ENCODE peak calls at places on chromosome 19, in six cellular contexts. O is caudate nucleus, B is uterus, J is neuronal stem cell, K is PC-9, L is suprapubic skin. V is an unnamed sample.

GRCh38 chr19:17526922-17527321 is 15.5 kb downstream of the PGLS start:
- DNase-seq in J (no peak), K (no peak), O (no peak), L (no peak), B (no peak), V (no peak)

GRCh38 chr19:8370176-8371010 is 6.4 kb downstream of the ANGPTL4 start:
- DNase-seq in B (no peak), J (no peak), L (no peak), K (no peak), O (no peak), V (no peak)

GRCh38 chr19:11693505-11694499 is 44.9 kb downstream of the ZNF823 start:
- DNase-seq in B (no peak), O (no peak), K (peak; percentile 86), L (no peak), J (no peak), V (no peak)

GRCh38 chr19:14459703-14460102 is 15.5 kb downstream of the PTGER1 start:
- DNase-seq in L (no peak), J (no peak), B (no peak), O (no peak), K (no peak), V (no peak)

GRCh38 chr19:17671906-17672305 is 16.2 kb downstream of the UNC13A start:
- DNase-seq in B (no peak), O (no peak), L (no peak), J (no peak), K (peak; percentile 52), V (no peak)

GRCh38 chr19:2543463-2544442 is 67.8 kb downstream of the GADD45B start:
- DNase-seq in B (peak; percentile 93), O (peak; percentile 76), L (peak; percentile 97), K (peak; percentile 91), J (peak; percentile 89), V (peak; percentile 79)

GRCh38 chr19:42277821-42278809 is 9.1 kb downstream of the CIC start:
- DNase-seq in L (peak; percentile 75), J (no peak), B (peak; percentile 41), K (no peak), O (no peak), V (no peak)

GRCh38 chr19:14580623-14581237 is 2.2 kb upstream of the CLEC17A start:
- DNase-seq in L (no peak), K (peak; percentile 6), J (no peak), O (no peak), B (no peak), V (no peak)

GRCh38 chr19:1424182-1424955 is 13.8 kb upstream of the RPS15 start:
- DNase-seq in B (no peak), K (no peak), J (no peak), L (no peak), O (no peak), V (no peak)

GRCh38 chr19:1952635-1953034 is 11.7 kb downstream of the CSNK1G2 start:
- DNase-seq in B (no peak), O (no peak), J (no peak), L (no peak), K (no peak), V (no peak)

GRCh38 chr19:13056052-13056660 is 46.5 kb downstream of the LYL1 start:
- DNase-seq in J (no peak), L (peak; percentile 91), O (no peak), B (peak; percentile 86), K (no peak), V (no peak)

GRCh38 chr19:10831980-10832658 is 3.9 kb downstream of the TMED1 start:
- DNase-seq in K (no peak), J (no peak), O (no peak), L (no peak), B (no peak), V (no peak)

GRCh38 chr19:55526216-55527196 is 10.4 kb downstream of the SBK2 start:
- DNase-seq in J (no peak), K (peak; percentile 84), O (no peak), L (no peak), B (peak; percentile 39), V (no peak)

GRCh38 chr19:51025401-51025800 is 1.0 kb downstream of the KLK11 start:
- DNase-seq in B (no peak), K (peak; percentile 26), O (no peak), L (no peak), J (no peak), V (no peak)

GRCh38 chr19:50968709-50969412 is 530 bp downstream of the KLK6 start:
- DNase-seq in B (no peak), J (no peak), L (no peak), O (no peak), K (peak; percentile 78), V (no peak)

DNA sequence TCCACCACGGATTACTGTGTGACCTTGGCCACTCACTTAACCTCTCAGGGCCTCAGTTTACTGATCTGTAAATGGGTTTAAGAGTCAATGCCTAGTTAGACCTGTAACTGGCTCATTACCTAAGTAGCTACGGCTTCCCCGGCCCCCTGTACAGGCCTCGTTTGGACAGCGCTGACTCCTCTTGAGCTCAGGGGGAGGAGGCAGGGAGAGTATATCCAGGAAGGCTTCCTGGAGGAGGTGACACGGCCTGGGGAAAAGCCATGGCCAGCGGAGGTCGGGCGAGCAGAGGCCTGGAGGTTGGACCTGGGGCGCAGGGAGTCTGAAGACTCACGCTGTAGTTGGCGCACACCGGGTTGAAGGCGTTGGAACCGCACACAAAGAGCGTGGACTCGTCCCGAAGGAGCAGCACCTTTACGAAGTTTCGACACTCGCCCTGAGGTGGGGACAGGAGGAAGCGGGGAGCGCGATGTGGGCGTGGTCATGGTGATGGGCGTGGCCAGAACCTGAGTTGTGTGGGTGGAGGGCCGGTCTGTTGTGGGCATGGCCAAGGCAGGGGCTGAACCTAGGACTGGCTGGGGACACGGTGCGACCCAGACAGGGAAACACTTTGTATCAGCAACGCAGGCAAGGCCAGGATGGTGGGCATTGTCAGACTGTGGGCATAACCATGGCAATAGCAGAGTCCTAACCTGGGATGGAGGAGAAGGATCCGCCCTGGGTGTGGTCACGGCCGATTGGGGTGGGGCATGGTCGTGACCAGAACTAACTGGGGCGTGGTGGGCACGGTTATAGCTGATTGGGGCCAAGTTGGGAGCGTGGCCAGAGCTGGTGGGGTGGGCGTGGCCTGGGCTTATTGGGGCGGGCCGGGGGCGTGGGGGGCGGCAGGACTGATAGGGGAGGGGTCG is 3.6 kb downstream of the SEMA6B start:
- DNase-seq in B (no peak), L (no peak), K (peak; percentile 62), O (no peak), J (no peak), V (no peak)
- H3K27ac ChIP-seq in B (no peak overlapping the region), L (no peak overlapping the region), K (no peak overlapping the region), O (no peak overlapping the region), J (no peak overlapping the region), V (no peak overlapping the region)

GRCh38 chr19:47188507-47189033 is 42.4 kb downstream of the BBC3 start:
- DNase-seq in J (no peak), L (no peak), K (no peak), B (no peak), O (no peak), V (no peak)

GRCh38 chr19:47187023-47187655 is 43.9 kb downstream of the BBC3 start:
- DNase-seq in B (no peak), L (no peak), K (no peak), O (no peak), J (no peak), V (no peak)

GRCh38 chr19:47183579-47183978 is 47.4 kb downstream of the BBC3 start:
- DNase-seq in B (no peak), J (no peak), L (no peak), O (no peak), K (no peak), V (no peak)

GRCh38 chr19:47187797-47188196 is 43.2 kb downstream of the BBC3 start:
- DNase-seq in J (no peak), L (no peak), K (peak; percentile 42), B (no peak), O (no peak), V (no peak)

DNA sequence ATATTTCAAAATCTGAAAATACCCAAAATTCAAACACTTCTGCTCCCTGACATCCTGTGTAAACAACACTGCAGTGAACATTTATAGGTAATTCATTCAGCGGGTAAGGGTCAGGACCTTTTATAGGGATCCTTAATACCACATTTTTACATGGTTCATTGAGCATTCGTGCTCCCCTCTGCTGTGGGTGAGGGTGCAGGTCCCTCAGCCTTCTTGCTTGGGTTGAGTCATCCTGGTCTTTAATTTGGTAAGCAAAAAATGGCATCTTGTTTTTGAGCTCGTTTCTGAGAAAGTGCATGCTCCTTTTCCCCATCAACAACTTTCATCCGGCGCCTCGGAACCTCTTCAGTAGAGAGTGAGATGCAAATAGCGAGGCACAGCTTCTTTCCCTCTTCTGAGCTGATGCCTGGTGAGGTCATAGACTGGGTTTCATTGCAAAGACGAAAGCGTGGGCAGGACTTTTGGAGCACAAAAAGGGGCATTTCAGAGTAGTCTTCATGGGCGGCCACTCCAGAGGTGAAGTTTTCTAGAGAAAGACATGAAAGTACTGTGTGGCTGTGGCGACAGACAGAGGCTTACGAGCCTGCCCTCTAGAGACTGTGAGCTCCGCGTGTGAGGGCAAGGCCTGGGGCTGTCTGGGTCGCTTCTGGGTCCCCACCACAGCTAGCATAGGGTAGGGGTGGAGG is 44.5 kb downstream of the BBC3 start:
- DNase-seq in K (no peak), J (no peak), L (no peak), O (no peak), B (no peak), V (no peak)
- H3K27ac ChIP-seq in K (no peak overlapping the region), J (no peak overlapping the region), L (no peak overlapping the region), O (no peak overlapping the region), B (no peak overlapping the region), V (no peak overlapping the region)

DNA sequence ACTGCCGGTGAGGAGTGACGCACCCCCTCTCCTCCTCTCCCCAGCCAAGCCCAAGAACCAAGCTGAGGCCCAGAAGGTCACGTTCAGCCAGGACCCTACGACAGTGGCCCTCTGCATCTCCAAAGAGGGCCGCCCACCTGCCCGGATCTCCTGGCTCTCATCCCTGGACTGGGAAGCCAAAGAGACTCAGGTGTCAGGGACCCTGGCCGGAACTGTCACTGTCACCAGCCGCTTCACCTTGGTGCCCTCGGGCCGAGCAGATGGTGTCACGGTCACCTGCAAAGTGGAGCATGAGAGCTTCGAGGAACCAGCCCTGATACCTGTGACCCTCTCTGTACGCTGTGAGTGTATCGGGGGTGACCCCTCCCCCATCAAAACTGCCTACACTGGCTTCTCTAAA is 19.2 kb upstream of the TOMM40 start:
- DNase-seq in J (no peak), B (no peak), L (no peak), O (no peak), K (no peak), V (no peak)
- H3K27ac ChIP-seq in J (no peak overlapping the region), B (no peak overlapping the region), L (no peak overlapping the region), O (no peak overlapping the region), K (no peak overlapping the region), V (no peak overlapping the region)

GRCh38 chr19:35309481-35310279 is 17.7 kb downstream of the MAG start:
- DNase-seq in K (peak; percentile 98), L (no peak), J (no peak), O (no peak), B (no peak), V (no peak)

GRCh38 chr19:35311901-35312665 is 16.9 kb upstream of the CD22 start:
- DNase-seq in B (no peak), L (no peak), K (peak; percentile 62), J (no peak), O (no peak), V (no peak)

GRCh38 chr19:35313614-35314013 is 15.4 kb upstream of the CD22 start:
- DNase-seq in O (no peak), K (peak; percentile 82), L (no peak), J (no peak), B (no peak), V (no peak)

GRCh38 chr19:35310331-35310730 is 18.4 kb downstream of the MAG start:
- DNase-seq in K (peak; percentile 63), J (no peak), L (no peak), O (no peak), B (no peak), V (no peak)

GRCh38 chr19:35310811-35311465 is 18.0 kb upstream of the CD22 start:
- DNase-seq in B (no peak), K (peak; percentile 85), L (no peak), J (no peak), O (no peak), V (no peak)
- H3K27ac ChIP-seq in B (no peak overlapping the region), K (peak overlapping the region; percentile 97), L (no peak overlapping the region), J (no peak overlapping the region), O (no peak overlapping the region), V (no peak overlapping the region)

GRCh38 chr19:39497850-39498261 is 891 bp upstream of the DLL3 start:
- DNase-seq in L (no peak), J (peak; percentile 60), B (no peak), O (no peak), K (no peak), V (peak; percentile 24)
- H3K27ac ChIP-seq in L (no peak overlapping the region), J (no peak overlapping the region), B (no peak overlapping the region), O (no peak overlapping the region), K (no peak overlapping the region), V (no peak overlapping the region)